ENCODE peak calls at places on chromosomes 16 and 17, in seven cellular contexts. J, M, W, L, I, H and G are unnamed samples.

GRCh38 chr16:57426356-57426755 is 20.8 kb downstream of the CIAPIN1 start:
- DNase-seq in J (no peak), M (no peak), W (no peak), L (no peak), I (no peak), H (no peak), G (no peak)

GRCh38 chr16:85202051-85202601 is 89.9 kb upstream of the CIBAR2 start:
- DNase-seq in J (no peak), M (no peak), W (peak; percentile 72), L (no peak), I (no peak), H (no peak), G (peak; percentile 52)

GRCh38 chr17:71872843-71873242 is 248.0 kb upstream of the SOX9 start:
- DNase-seq in J (no peak), M (no peak), W (no peak), L (no peak), I (no peak), H (no peak), G (no peak)

GRCh38 chr17:56347646-56348045 is 194.4 kb downstream of the ANKFN1 start:
- DNase-seq in J (no peak), M (no peak), W (no peak), L (no peak), I (no peak), H (no peak), G (no peak)

GRCh38 chr17:42647778-42648177 is 11.3 kb upstream of the TUBG2 start:
- DNase-seq in J (no peak), M (no peak), W (no peak), L (no peak), I (no peak), H (no peak), G (no peak)

GRCh38 chr16:46743232-46743719 is 4.9 kb downstream of the MYLK3 start:
- DNase-seq in J (no peak), M (peak; percentile 47), W (no peak), L (no peak), I (no peak), H (no peak), G (peak; percentile 77)

GRCh38 chr16:57394444-57394843 is 10.1 kb upstream of the CCL17 start:
- DNase-seq in J (no peak), M (no peak), W (no peak), L (peak; percentile 87), I (no peak), H (no peak), G (no peak)

GRCh38 chr17:6095501-6095900 is 25.3 kb downstream of the WSCD1 start:
- DNase-seq in J (no peak), M (no peak), W (no peak), L (no peak), I (no peak), H (no peak), G (no peak)

GRCh38 chr16:57462978-57463362 is 491 bp downstream of the POLR2C start:
- DNase-seq in J (no peak), M (no peak), W (no peak), L (no peak), I (no peak), H (no peak), G (no peak)

GRCh38 chr17:77875881-77876509 is 82.5 kb upstream of the TNRC6C start:
- DNase-seq in J (no peak), M (peak; percentile 3), W (no peak), L (no peak), I (peak; percentile 75), H (no peak), G (no peak)

GRCh38 chr17:29870836-29871430 is 59.1 kb downstream of the SSH2 start:
- DNase-seq in J (no peak), M (no peak), W (no peak), L (no peak), I (no peak), H (no peak), G (no peak)

GRCh38 chr17:77719806-77720205 is 238.7 kb upstream of the TNRC6C start:
- DNase-seq in J (no peak), M (no peak), W (no peak), L (no peak), I (no peak), H (no peak), G (no peak)

GRCh38 chr17:81307636-81308035 is 12.5 kb upstream of the SLC38A10 start:
- DNase-seq in J (no peak), M (no peak), W (no peak), L (no peak), I (no peak), H (no peak), G (no peak)

GRCh38 chr17:81306898-81307510 is 11.9 kb upstream of the SLC38A10 start:
- DNase-seq in J (no peak), M (no peak), W (no peak), L (no peak), I (no peak), H (no peak), G (peak; percentile 38)

GRCh38 chr17:81309140-81309858 is 14.2 kb upstream of the SLC38A10 start:
- DNase-seq in J (no peak), M (peak; percentile 93), W (no peak), L (peak; percentile 85), I (peak; percentile 85), H (peak; percentile 93), G (peak; percentile 96)

GRCh38 chr17:81306491-81306890 is 11.4 kb upstream of the SLC38A10 start:
- DNase-seq in J (no peak), M (no peak), W (no peak), L (no peak), I (no peak), H (no peak), G (no peak)

DNA sequence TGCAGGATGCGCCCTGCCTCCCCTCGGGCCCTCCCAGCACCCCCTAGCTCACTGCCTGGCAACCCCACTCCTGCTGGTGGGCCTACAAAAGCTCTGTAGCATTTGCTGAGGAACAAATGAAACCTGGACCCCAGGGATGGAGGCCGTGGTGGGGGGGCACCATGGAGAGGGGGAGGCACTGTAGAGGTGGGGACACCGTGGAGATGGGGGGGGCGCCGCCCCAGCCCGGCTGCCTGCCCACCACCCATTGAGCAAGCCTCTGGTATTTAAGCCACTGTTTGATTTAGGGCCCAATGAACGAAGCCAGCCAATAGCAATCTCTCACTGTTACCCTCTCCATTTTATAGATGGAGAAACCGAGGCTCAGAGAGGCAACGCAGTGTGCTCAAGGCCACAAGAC is 13.1 kb upstream of the SLC38A10 start:
- DNase-seq in J (no peak), M (no peak), W (no peak), L (no peak), I (no peak), H (no peak), G (no peak)
- H3K4me3 ChIP-seq in J (no peak overlapping the region), M (peak overlapping the region; percentile 43), W (no peak overlapping the region), L (no peak overlapping the region), I (peak overlapping the region; percentile 69), H (peak overlapping the region; percentile 33), G (no peak overlapping the region)

DNA sequence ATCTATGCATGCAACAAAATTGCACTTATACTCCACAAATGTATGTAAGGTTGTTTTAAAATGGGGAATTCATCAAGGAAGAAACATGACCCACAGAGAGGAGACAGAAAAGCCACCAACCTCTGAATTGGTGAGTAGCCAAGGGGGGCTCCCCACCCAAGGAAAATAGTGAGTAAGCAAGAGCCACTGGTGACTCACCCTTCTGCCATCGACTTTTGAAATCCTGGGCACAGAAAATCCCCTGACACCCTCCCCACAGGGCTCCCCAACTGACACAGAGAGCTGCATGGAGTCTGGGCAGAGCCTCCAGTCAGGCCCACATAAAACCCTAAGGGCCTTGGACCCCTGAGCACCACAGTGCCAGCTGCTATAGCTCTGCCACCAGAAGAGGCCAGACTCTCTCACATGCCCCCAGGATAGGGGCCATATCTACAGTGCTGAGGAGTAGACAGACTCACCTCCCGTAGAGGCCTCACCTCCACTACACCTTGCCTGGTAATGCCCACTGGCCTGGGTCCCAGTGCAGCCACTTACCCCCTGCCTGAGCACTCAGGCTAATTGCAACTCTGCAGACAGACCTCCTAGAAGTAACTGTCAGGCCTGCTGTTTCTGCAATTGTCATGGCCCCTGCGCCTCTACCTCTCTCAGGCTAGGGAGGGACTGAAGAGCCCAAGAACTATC is 244.7 kb upstream of the WSB1 start:
- DNase-seq in J (no peak), M (no peak), W (no peak), L (no peak), I (no peak), H (no peak), G (no peak)
- H3K9me3 ChIP-seq in J (no peaks in the 10 kb centered on the region), M (peaks cover 13% of the 10 kb centered on the region), W (no peaks in the 10 kb centered on the region), L (no peaks in the 10 kb centered on the region), I (no peaks in the 10 kb centered on the region), H (no peaks in the 10 kb centered on the region), G (no peaks in the 10 kb centered on the region)

GRCh38 chr16:9003322-9003721 is 39.6 kb upstream of the USP7 start:
- DNase-seq in J (no peak), M (no peak), W (no peak), L (peak; percentile 44), I (no peak), H (peak; percentile 59), G (no peak)
- H3K4me3 ChIP-seq in J (no peak overlapping the region), M (no peak overlapping the region), W (no peak overlapping the region), L (no peak overlapping the region), I (no peak overlapping the region), H (no peak overlapping the region), G (no peak overlapping the region)

GRCh38 chr16:35574454-35575431 is 2115.3 kb downstream of the TP53TG3F start:
- DNase-seq in J (no peak), M (no peak), W (no peak), L (no peak), I (no peak), H (no peak), G (no peak)

GRCh38 chr16:35573407-35573806 is 2114.0 kb downstream of the TP53TG3F start:
- DNase-seq in J (no peak), M (no peak), W (no peak), L (no peak), I (no peak), H (no peak), G (no peak)

GRCh38 chr16:35572186-35572585 is 2112.8 kb downstream of the TP53TG3F start:
- DNase-seq in J (no peak), M (no peak), W (no peak), L (no peak), I (no peak), H (no peak), G (no peak)

GRCh38 chr16:35574011-35574410 is 2114.6 kb downstream of the TP53TG3F start:
- DNase-seq in J (no peak), M (no peak), W (no peak), L (no peak), I (no peak), H (no peak), G (no peak)

DNA sequence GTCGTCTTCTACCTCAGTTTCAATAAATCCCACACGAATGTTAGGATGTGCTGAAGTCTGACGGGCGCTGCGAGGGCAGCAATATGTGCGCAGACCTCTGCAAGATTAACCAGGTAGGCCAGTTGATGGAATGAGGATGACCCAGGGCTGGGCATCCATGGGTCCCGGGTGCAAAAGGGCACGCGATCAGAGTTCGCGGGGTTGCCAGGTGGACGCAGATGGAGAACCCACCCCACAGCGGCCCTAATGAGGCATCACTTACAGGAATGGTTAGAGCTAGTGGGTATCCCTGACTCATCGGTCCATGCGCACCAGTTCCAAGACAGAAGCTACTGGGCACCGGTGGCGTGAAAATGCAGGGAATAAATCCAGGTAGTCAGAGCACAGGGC is 2116.0 kb downstream of the TP53TG3F start:
- DNase-seq in J (no peak), M (no peak), W (no peak), L (no peak), I (no peak), H (no peak), G (no peak)
- H3K9me3 ChIP-seq in J (no peaks in the 10 kb centered on the region), M (peaks cover 39% of the 10 kb centered on the region), W (peaks cover 6% of the 10 kb centered on the region), L (peaks cover 43% of the 10 kb centered on the region), I (no peaks in the 10 kb centered on the region), H (no peaks in the 10 kb centered on the region), G (no peaks in the 10 kb centered on the region)